ENCODE peak calls at places on chromosomes 1 and 21, in seven cellular contexts. G, C, K, S, O, P and R are unnamed samples.

GRCh38 chr1:17717595-17717994 is 37.5 kb upstream of the ACTL8 start:
- DNase-seq in G (no peak), C (peak), K (no peak), S (no peak), O (no peak), P (no peak), R (no peak)

GRCh38 chr1:58883037-58883887 is 99.4 kb upstream of the JUN start:
- DNase-seq in G (no peak), C (no peak), K (peak), S (peak), O (no peak), P (peak), R (no peak)

GRCh38 chr1:186454996-186455395 is 5.9 kb downstream of the PDC start:
- DNase-seq in G (no peak), C (no peak), K (no peak), S (no peak), O (no peak), P (no peak), R (no peak)

GRCh38 chr1:226063362-226064167 is 1.0 kb downstream of the H3-3A start:
- DNase-seq in G (no peak), C (peak), K (peak), S (peak), O (peak), P (peak), R (peak)

GRCh38 chr21:44866780-44867179 is 6.7 kb downstream of the PTTG1IP start:
- DNase-seq in G (no peak), C (no peak), K (peak), S (no peak), O (no peak), P (no peak), R (no peak)

GRCh38 chr1:174158767-174159252 is 510 bp upstream of the RABGAP1L start:
- DNase-seq in G (peak), C (no peak), K (no peak), S (no peak), O (no peak), P (no peak), R (no peak)

GRCh38 chr1:25079048-25079447 is 149.0 kb upstream of the RUNX3 start:
- DNase-seq in G (no peak), C (no peak), K (no peak), S (no peak), O (no peak), P (no peak), R (no peak)

GRCh38 chr1:154867841-154868610 is 2.1 kb downstream of the KCNN3 start:
- DNase-seq in G (no peak), C (no peak), K (no peak), S (no peak), O (no peak), P (no peak), R (no peak)

GRCh38 chr1:151728151-151728711 is 6.9 kb downstream of the RIIAD1 start:
- DNase-seq in G (no peak), C (peak), K (peak), S (no peak), O (no peak), P (peak), R (no peak)

GRCh38 chr1:207752456-207753132 is 740 bp downstream of the CD46 start:
- DNase-seq in G (peak), C (peak), K (no peak), S (peak), O (no peak), P (no peak), R (peak)

GRCh38 chr1:6080469-6080868 is 34.8 kb downstream of the KCNAB2 start:
- DNase-seq in G (no peak), C (no peak), K (no peak), S (no peak), O (no peak), P (no peak), R (no peak)
- TF ChIP-seq CTCF in G (no peak), C (no peak), K (no peak), S (no peak), O (no peak), P (peak), R (no peak)

GRCh38 chr1:85262985-85263384 is 3.5 kb upstream of the C1orf52 start:
- DNase-seq in G (no peak), C (no peak), K (no peak), S (no peak), O (no peak), P (no peak), R (no peak)

GRCh38 chr1:85259866-85260345 is 444 bp upstream of the C1orf52 start:
- DNase-seq in G (no peak), C (no peak), K (peak), S (no peak), O (no peak), P (no peak), R (no peak)

GRCh38 chr1:85264150-85264549 is 4.7 kb upstream of the C1orf52 start:
- DNase-seq in G (no peak), C (no peak), K (peak), S (no peak), O (no peak), P (peak), R (no peak)

GRCh38 chr1:85259118-85259865 is at the start of gene C1orf52:
- DNase-seq in G (peak), C (peak), K (peak), S (peak), O (peak), P (peak), R (peak)

DNA sequence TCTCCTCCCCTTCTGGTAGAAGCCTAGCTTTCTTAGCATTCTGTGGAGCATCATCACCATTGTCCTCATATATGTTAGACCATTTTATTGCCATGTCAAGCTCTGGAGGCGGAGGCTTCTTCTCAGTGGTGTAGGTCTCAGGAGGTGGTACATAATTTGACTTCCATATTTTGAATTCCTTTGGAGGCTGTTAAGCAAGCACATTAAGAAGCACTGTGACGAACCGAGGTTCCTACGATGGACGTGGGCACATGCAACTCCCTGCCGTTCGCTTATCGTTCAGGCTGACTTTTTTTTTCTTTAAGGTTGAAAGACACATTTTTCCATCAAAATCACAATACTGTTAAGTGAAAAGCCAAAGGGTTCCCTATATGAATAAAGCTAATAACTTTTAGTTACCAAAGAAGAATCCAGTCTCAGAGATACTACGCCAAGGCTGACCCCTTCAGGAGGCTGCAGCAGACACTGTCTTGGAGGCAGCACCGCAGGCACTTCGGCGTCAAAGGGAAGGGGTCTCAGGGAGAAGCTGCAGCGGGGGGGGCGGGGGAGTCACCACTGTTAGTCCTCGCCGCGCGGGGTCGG is 835 bp downstream of the C1orf52 start:
- DNase-seq in G (no peak), C (no peak), K (peak), S (no peak), O (no peak), P (no peak), R (no peak)
- TF ChIP-seq CTCF in G (no peak), C (no peak), K (no peak), S (no peak), O (no peak), P (no peak), R (no peak)

DNA sequence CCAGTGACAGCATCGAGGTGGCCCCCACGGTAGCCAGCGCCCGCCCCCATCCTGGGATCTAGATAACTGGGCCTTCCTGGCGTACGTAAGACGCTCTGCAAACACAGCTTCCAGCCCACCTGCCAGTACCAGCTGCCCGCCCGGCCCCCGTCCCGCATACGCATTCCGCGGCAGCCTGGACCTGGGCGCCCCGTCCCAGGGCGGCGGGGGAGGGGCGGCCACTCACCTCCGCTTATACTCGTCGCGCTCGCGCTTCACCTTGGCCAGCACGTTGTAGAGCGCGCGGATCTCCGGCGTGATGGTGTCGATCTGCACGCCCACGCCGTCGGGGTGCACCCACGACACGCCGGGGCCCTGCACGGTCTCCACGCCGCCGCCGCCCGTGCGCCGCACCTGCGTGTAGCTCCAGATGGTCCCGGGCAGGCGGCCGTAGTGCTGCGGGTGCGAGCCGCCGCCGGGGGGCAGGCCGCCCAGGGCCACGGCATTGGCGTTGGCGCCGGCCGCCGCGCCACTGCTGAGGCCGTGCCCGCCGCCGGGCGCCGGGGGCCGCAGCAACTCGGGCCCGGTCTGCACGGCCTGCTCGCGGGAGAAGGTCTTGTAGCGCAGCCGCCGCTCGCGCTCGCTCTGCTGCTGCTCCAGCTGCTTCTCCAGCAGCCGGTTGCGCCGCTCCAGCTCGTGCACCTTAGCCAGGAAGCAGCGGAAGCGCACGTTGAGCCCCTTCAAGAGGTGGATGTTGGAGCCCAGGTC is 861 bp downstream of the IFFO2 start:
- DNase-seq in G (peak), C (peak), K (no peak), S (peak), O (peak), P (no peak), R (peak)
- TF ChIP-seq CTCF in G (peak), C (no peak), K (peak), S (peak), O (peak), P (peak), R (no peak)

GRCh38 chr1:102019530-102019929 is 22.8 kb upstream of the OLFM3 start:
- DNase-seq in G (no peak), C (no peak), K (no peak), S (no peak), O (no peak), P (no peak), R (no peak)
- TF ChIP-seq CTCF in G (no peak), C (no peak), K (no peak), S (no peak), O (no peak), P (no peak), R (no peak)

GRCh38 chr1:115462677-115463076 is 124.6 kb upstream of the NGF start:
- DNase-seq in G (no peak), C (no peak), K (no peak), S (no peak), O (no peak), P (no peak), R (no peak)

GRCh38 chr1:115458426-115459114 is 120.5 kb upstream of the NGF start:
- DNase-seq in G (no peak), C (no peak), K (no peak), S (no peak), O (no peak), P (no peak), R (no peak)

GRCh38 chr1:115459161-115459560 is 121.1 kb upstream of the NGF start:
- DNase-seq in G (no peak), C (no peak), K (no peak), S (no peak), O (no peak), P (no peak), R (no peak)

GRCh38 chr1:115463347-115463746 is 125.3 kb upstream of the NGF start:
- DNase-seq in G (no peak), C (no peak), K (no peak), S (no peak), O (no peak), P (no peak), R (no peak)

GRCh38 chr1:115461526-115461925 is 123.5 kb upstream of the NGF start:
- DNase-seq in G (no peak), C (no peak), K (no peak), S (no peak), O (no peak), P (no peak), R (no peak)
- TF ChIP-seq CTCF in G (no peak), C (no peak), K (no peak), S (no peak), O (no peak), P (peak), R (no peak)

GRCh38 chr1:156970017-156970416 is 49.6 kb downstream of the LRRC71 start:
- DNase-seq in G (no peak), C (no peak), K (no peak), S (no peak), O (no peak), P (peak), R (no peak)
- TF ChIP-seq CTCF in G (no peak), C (no peak), K (peak), S (no peak), O (no peak), P (peak), R (no peak)